ENCODE peak calls at places on chromosomes 13 and 19, in six cellular contexts. Z, I, A, J, N and P are unnamed samples.

GRCh38 chr19:48737360-48737998 is 2.9 kb downstream of the RASIP1 start:
- DNase-seq in I (no peak), A (no peak), Z (no peak), N (no peak), J (no peak), P (no peak)

GRCh38 chr19:44757735-44758505 is 9.4 kb downstream of the BCL3 start:
- DNase-seq in A (no peak), J (no peak), Z (no peak), N (no peak), I (peak; percentile 67), P (no peak)

GRCh38 chr19:35216833-35217707 is 11.5 kb downstream of the FAM187B start:
- DNase-seq in N (no peak), A (peak; percentile 15), I (no peak), Z (no peak), J (no peak), P (no peak)

GRCh38 chr19:41912899-41913475 is 15.3 kb downstream of the ERFL start:
- DNase-seq in I (no peak), A (no peak), Z (no peak), J (no peak), N (no peak), P (no peak)

GRCh38 chr13:21522847-21523246 is 63.7 kb upstream of the ZDHHC20 start:
- DNase-seq in N (no peak), J (no peak), Z (no peak), A (no peak), I (no peak), P (no peak)

GRCh38 chr13:26412263-26412662 is 145.2 kb upstream of the WASF3 start:
- DNase-seq in Z (no peak), A (no peak), N (no peak), I (no peak), J (no peak), P (no peak)

GRCh38 chr13:49746111-49746510 is 46.4 kb downstream of the KPNA3 start:
- DNase-seq in I (no peak), N (no peak), A (no peak), J (no peak), Z (no peak), P (no peak)

GRCh38 chr19:15506074-15506565 is 2.2 kb upstream of the CYP4F22 start:
- DNase-seq in N (no peak), Z (no peak), A (no peak), I (no peak), J (no peak), P (no peak)

GRCh38 chr13:74974234-74974879 is 507.6 kb downstream of the TBC1D4 start:
- DNase-seq in I (no peak), A (no peak), N (no peak), Z (no peak), J (no peak), P (no peak)

GRCh38 chr13:36382030-36382429 is 35.8 kb upstream of the SPART start:
- DNase-seq in J (no peak), A (peak; percentile 70), Z (peak; percentile 57), N (no peak), I (no peak), P (no peak)

GRCh38 chr19:49712397-49712859 is 21.5 kb downstream of the CPT1C start:
- DNase-seq in A (peak; percentile 86), N (peak; percentile 39), I (peak; percentile 95), J (no peak), Z (peak; percentile 14), P (peak; percentile 61)

GRCh38 chr19:35316560-35316959 is 12.4 kb upstream of the CD22 start:
- DNase-seq in I (no peak), N (no peak), Z (no peak), J (no peak), A (no peak), P (no peak)

GRCh38 chr13:113469582-113469981 is 16.3 kb upstream of the ADPRHL1 start:
- DNase-seq in N (no peak), A (no peak), J (no peak), I (no peak), Z (no peak), P (no peak)

GRCh38 chr19:30144242-30144758 is 202.3 kb downstream of the URI1 start:
- DNase-seq in Z (no peak), N (no peak), I (no peak), J (no peak), A (no peak), P (no peak)

GRCh38 chr13:98691360-98691759 is 61.1 kb downstream of the SLC15A1 start:
- DNase-seq in I (no peak), N (no peak), A (no peak), J (no peak), Z (no peak), P (no peak)

GRCh38 chr19:6421075-6422014 is 3.3 kb downstream of the KHSRP start:
- DNase-seq in J (no peak), N (no peak), A (no peak), Z (no peak), I (no peak), P (no peak)

GRCh38 chr19:16896913-16897571 is 8.2 kb downstream of the F2RL3 start:
- DNase-seq in N (peak; percentile 95), I (peak; percentile 97), A (peak; percentile 76), Z (peak; percentile 84), J (peak; percentile 85), P (peak; percentile 70)

GRCh38 chr19:16897572-16898056 is 8.8 kb downstream of the F2RL3 start:
- DNase-seq in N (no peak), J (no peak), A (no peak), Z (peak; percentile 9), I (peak; percentile 54), P (no peak)

GRCh38 chr19:16898306-16899015 is 9.7 kb downstream of the F2RL3 start:
- DNase-seq in Z (no peak), J (no peak), A (no peak), N (no peak), I (no peak), P (no peak)

GRCh38 chr19:16901491-16902175 is 12.8 kb downstream of the F2RL3 start:
- DNase-seq in I (no peak), Z (no peak), A (no peak), J (no peak), N (no peak), P (no peak)

GRCh38 chr19:16899566-16900075 is 10.8 kb downstream of the F2RL3 start:
- DNase-seq in J (no peak), I (no peak), N (no peak), Z (no peak), A (peak; percentile 60), P (no peak)
- TF ChIP-seq CTCF in J (peak; percentile 34), I (peak; percentile 27), N (peak; percentile 24), Z (peak; percentile 37), A (peak; percentile 83), P (peak; percentile 51)

DNA sequence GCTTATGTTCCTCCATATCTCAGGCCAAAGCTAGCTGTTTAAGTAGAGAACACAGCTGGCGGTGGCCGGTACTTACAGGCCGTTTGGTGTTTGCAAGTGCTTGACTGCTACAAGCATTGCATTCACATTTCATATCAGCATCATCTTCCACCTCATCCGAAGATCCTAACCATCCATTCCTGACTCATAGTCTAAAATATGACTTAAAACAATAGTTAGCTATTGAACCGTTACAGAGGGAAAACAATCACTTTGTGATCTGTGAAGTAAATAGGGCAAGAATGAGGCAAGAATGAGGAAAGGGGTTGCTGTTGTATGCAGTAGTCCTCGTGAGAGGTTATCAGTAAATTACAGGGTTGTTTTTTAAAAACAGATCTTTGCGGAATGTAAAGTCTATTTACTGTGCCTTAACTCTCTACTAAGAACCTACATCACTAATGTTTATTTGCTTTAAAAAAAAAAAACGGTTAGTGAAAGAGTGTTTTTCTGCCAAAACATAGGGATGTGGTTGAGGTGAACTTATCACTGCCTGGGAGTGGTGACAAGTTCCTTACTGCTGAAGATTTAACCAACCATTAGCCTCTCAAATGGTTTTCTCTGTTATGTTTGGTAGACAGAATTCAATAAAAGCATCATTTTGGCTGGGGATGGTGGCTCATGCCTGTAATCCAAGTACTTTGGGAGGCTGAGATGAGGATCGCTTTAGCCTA is 21.6 kb upstream of the WDR88 start:
- DNase-seq in Z (peak; percentile 79), A (no peak), N (no peak), J (no peak), I (no peak), P (no peak)
- H3K36me3 ChIP-seq in Z (peaks cover 27% of the 10 kb centered on the region), A (peaks cover 6% of the 10 kb centered on the region), N (no peaks in the 10 kb centered on the region), J (peaks cover 68% of the 10 kb centered on the region), I (no peaks in the 10 kb centered on the region), P (peaks cover 21% of the 10 kb centered on the region)

DNA sequence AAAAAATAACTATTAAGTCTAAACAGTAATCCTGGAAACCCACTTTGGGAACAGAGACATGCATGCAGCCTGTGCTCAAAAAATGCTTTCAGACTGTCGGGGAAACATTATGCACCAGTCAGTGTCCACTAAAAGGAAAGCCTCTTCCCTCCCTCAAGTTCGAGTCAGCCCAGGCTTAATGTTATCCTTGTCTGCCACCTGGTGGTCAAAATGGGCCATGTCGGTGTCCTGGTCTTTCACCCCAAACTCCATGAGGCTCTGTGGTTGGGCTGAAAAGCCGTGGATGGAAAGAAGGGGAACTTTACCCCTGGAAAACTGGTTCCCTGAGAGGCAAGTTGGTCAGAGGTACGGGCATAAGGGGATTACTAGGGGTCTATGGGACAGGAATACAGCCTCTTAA is 88.4 kb upstream of the ZNF492 start:
- DNase-seq in A (peak; percentile 19), N (peak; percentile 68), I (peak; percentile 58), Z (no peak), J (no peak), P (no peak)
- TF ChIP-seq CTCF in A (peak; percentile 51), N (peak; percentile 86), I (peak; percentile 74), Z (no peak), J (peak; percentile 80), P (peak; percentile 14)

GRCh38 chr19:38839816-38840582 is 8.4 kb upstream of the ECH1 start:
- DNase-seq in Z (no peak), J (no peak), A (no peak), N (no peak), I (no peak), P (no peak)
- H3K36me3 ChIP-seq in Z (peaks cover 89% of the 10 kb centered on the region), J (peaks cover 87% of the 10 kb centered on the region), A (peaks cover 67% of the 10 kb centered on the region), N (peaks cover 18% of the 10 kb centered on the region), I (no peaks in the 10 kb centered on the region), P (peaks cover 64% of the 10 kb centered on the region)

GRCh38 chr13:112343591-112343990 is 32.6 kb upstream of the SPACA7 start:
- DNase-seq in I (no peak), J (no peak), N (no peak), Z (no peak), A (no peak), P (no peak)

GRCh38 chr13:112341976-112342735 is 34.0 kb upstream of the SPACA7 start:
- DNase-seq in A (no peak), N (no peak), Z (no peak), J (no peak), I (no peak), P (no peak)

GRCh38 chr13:112345826-112346172 is 30.4 kb upstream of the SPACA7 start:
- DNase-seq in Z (no peak), N (no peak), A (no peak), J (no peak), I (no peak), P (no peak)

GRCh38 chr13:112341446-112341845 is 34.7 kb upstream of the SPACA7 start:
- DNase-seq in Z (no peak), J (no peak), I (no peak), A (no peak), N (no peak), P (no peak)

GRCh38 chr13:112342841-112343361 is 33.3 kb upstream of the SPACA7 start:
- DNase-seq in N (no peak), Z (no peak), J (no peak), I (no peak), A (no peak), P (no peak)
- TF ChIP-seq CTCF in N (no peak), Z (no peak), J (no peak), I (no peak), A (no peak), P (no peak)

GRCh38 chr13:67168384-67168783 is 61.8 kb downstream of the PCDH9 start:
- DNase-seq in A (no peak), N (no peak), Z (no peak), J (no peak), I (no peak), P (no peak)
- H3K36me3 ChIP-seq in A (no peaks in the 10 kb centered on the region), N (no peaks in the 10 kb centered on the region), Z (no peaks in the 10 kb centered on the region), J (no peaks in the 10 kb centered on the region), I (no peaks in the 10 kb centered on the region), P (no peaks in the 10 kb centered on the region)